ENCODE peak calls at places on chromosomes 11 and 22, in five cellular contexts. S is upper lobe of right lung, I is astrocyte, K is PC-3, F is sigmoid colon. U is an unnamed sample. For H3K4me1, the result is how much of the 10 kb centered on the place peaks cover.

GRCh38 chr22:40178417-40179409 is 988 bp downstream of the TNRC6B start:
- DNase-seq in F (no peak), K (peak), I (peak), S (no peak), U (peak)

GRCh38 chr11:69101100-69101791 is 52.5 kb downstream of the TPCN2 start:
- DNase-seq in F (peak), I (peak), S (peak), K (peak), U (peak)

GRCh38 chr11:40032331-40032730 is 1427.1 kb downstream of the LRRC4C start:
- DNase-seq in F (no peak), I (no peak), S (no peak), K (no peak), U (no peak)

GRCh38 chr11:65396769-65397745 is 10.6 kb downstream of the FRMD8 start:
- DNase-seq in I (no peak), F (no peak), K (no peak), S (peak), U (no peak)

GRCh38 chr22:32396746-32397145 is 15.3 kb downstream of the RTCB start:
- DNase-seq in K (peak), F (no peak), S (peak), I (no peak), U (no peak)

GRCh38 chr11:70758206-70758605 is 359.9 kb downstream of the CTTN start:
- DNase-seq in K (no peak), F (peak), S (peak), I (no peak), U (no peak)

GRCh38 chr11:76313913-76314740 is 66.8 kb downstream of the THAP12 start:
- DNase-seq in F (no peak), K (no peak), S (no peak), I (no peak), U (no peak)

GRCh38 chr22:41511521-41511968 is 32.7 kb downstream of the POLR3H start:
- DNase-seq in I (no peak), S (no peak), F (no peak), K (no peak), U (no peak)

GRCh38 chr11:128290106-128290840 is 297.1 kb downstream of the ETS1 start:
- DNase-seq in K (peak), S (peak), I (peak), F (peak), U (peak)

GRCh38 chr11:17230867-17231851 is 23.4 kb upstream of the PIK3C2A start:
- DNase-seq in I (no peak), K (no peak), S (no peak), F (no peak), U (no peak)

GRCh38 chr22:32777997-32778396 is 23.5 kb upstream of the TIMP3 start:
- DNase-seq in K (no peak), S (no peak), F (no peak), I (no peak), U (no peak)

GRCh38 chr11:120883404-120884135 is 140.3 kb upstream of the TBCEL start:
- DNase-seq in I (peak), K (peak), F (no peak), S (no peak), U (no peak)

GRCh38 chr11:31233425-31233824 is 136.1 kb downstream of the DCDC1 start:
- DNase-seq in K (peak), S (no peak), F (no peak), I (no peak), U (no peak)

GRCh38 chr11:45148276-45148675 is 1.8 kb downstream of the PRDM11 start:
- DNase-seq in F (peak), S (no peak), K (no peak), I (no peak), U (no peak)

GRCh38 chr11:127050141-127050632 is 49.6 kb upstream of the KIRREL3 start:
- DNase-seq in I (no peak), F (no peak), S (no peak), K (no peak), U (no peak)

GRCh38 chr11:88315015-88315414 is 22.5 kb downstream of the CTSC start:
- DNase-seq in K (no peak), I (no peak), F (no peak), S (no peak), U (no peak)

GRCh38 chr11:601573-602245 is 14.0 kb downstream of the IRF7 start:
- DNase-seq in K (no peak), I (no peak), S (no peak), F (no peak), U (no peak)

GRCh38 chr11:101584651-101585050 is 844 bp upstream of the TRPC6 start:
- DNase-seq in K (no peak), S (no peak), F (no peak), I (no peak), U (no peak)

GRCh38 chr11:118928108-118928869 is 2.6 kb upstream of the BCL9L start:
- DNase-seq in S (peak), F (peak), K (peak), I (peak), U (peak)

GRCh38 chr11:69923196-69923595 is 104.0 kb upstream of the FGF3 start:
- DNase-seq in F (peak), K (no peak), I (no peak), S (peak), U (peak)

GRCh38 chr11:11498195-11498594 is 123.6 kb downstream of the GALNT18 start:
- DNase-seq in F (no peak), I (no peak), S (no peak), K (no peak), U (no peak)

GRCh38 chr11:35012467-35013191 is 96.2 kb downstream of the PDHX start:
- DNase-seq in K (no peak), S (no peak), F (no peak), I (no peak), U (no peak)

GRCh38 chr11:112532506-112532905 is 271.8 kb upstream of the PLET1 start:
- DNase-seq in S (no peak), K (no peak), F (no peak), I (no peak), U (no peak)

GRCh38 chr11:44825058-44825795 is 98.5 kb downstream of the TSPAN18 start:
- DNase-seq in F (no peak), I (no peak), S (peak), K (no peak), U (no peak)

GRCh38 chr11:17807034-17807433 is 72.5 kb downstream of the KCNC1 start:
- DNase-seq in K (no peak), F (no peak), I (no peak), S (no peak), U (no peak)

GRCh38 chr11:59205664-59206063 is 7.1 kb downstream of the MPEG1 start:
- DNase-seq in S (no peak), F (no peak), I (no peak), K (no peak), U (no peak)
- H3K4me1 ChIP-seq in S (under half), F (under half), I (under half), K (under half), U (under half)

GRCh38 chr22:23233084-23233501 is 52.8 kb downstream of the BCR start:
- DNase-seq in K (no peak), S (no peak), I (peak), F (no peak), U (no peak)
- TF ChIP-seq CTCF in K (no peak), S (no peak), I (no peak), F (peak), U (no peak)

DNA sequence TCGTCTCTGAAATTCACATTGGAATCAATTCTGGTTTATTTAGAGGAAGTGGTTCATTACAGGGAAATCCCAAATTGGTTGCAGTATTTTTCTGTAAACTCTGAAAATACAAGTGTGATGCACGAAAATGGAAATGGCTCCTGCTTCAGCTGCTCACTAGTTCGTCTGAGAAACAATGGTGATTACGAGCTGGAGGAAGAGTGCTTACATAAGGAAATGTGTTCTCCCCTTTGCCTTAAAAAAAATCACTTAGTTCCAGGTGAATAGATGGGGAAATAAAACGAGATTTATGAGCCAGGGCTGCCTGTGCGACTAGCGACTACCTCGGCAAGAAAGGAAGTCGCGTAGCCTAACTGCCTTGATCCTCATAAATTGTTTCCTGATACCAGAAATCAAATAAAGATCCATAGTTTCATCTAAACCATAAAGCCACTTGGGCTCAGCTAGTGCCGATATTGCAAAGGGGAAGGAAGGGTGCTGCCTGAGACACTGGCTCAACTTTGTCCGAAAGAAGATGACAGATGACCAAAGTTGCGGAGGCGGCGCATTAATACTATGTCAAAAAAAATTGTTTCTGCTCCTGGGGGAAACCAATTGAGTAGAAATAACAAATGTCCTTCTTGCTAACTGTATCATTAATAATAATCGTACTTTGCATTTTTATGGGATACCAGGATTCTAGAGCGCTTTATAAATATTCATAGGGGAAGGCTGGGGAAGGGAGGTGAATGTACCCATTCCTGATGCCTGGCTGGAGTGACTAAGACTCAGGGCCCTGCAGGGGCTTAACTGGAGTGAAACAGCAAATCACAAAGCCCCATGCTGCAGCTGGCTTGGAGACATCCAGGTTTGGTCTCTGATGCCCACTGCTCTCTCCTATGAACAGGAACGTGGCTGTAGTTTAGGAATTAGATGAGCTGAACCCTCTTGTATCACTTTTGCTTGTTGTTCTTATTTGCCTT is 185.7 kb downstream of the BLID start:
- DNase-seq in F (no peak), K (no peak), S (peak), I (peak), U (no peak)
- H3K4me3 ChIP-seq in F (peak), K (no peak), S (peak), I (peak), U (no peak)

GRCh38 chr11:60119708-60120107 is 31.2 kb downstream of the MS4A2 start:
- DNase-seq in F (no peak), K (no peak), I (no peak), S (no peak), U (no peak)

GRCh38 chr11:60122414-60123036 is 34.1 kb downstream of the MS4A2 start:
- DNase-seq in F (no peak), K (no peak), S (no peak), I (no peak), U (no peak)

GRCh38 chr11:60121259-60121658 is 32.8 kb downstream of the MS4A2 start:
- DNase-seq in F (no peak), I (no peak), K (no peak), S (no peak), U (peak)

GRCh38 chr11:60118333-60118732 is 29.9 kb downstream of the MS4A2 start:
- DNase-seq in S (no peak), F (no peak), K (peak), I (no peak), U (no peak)

DNA sequence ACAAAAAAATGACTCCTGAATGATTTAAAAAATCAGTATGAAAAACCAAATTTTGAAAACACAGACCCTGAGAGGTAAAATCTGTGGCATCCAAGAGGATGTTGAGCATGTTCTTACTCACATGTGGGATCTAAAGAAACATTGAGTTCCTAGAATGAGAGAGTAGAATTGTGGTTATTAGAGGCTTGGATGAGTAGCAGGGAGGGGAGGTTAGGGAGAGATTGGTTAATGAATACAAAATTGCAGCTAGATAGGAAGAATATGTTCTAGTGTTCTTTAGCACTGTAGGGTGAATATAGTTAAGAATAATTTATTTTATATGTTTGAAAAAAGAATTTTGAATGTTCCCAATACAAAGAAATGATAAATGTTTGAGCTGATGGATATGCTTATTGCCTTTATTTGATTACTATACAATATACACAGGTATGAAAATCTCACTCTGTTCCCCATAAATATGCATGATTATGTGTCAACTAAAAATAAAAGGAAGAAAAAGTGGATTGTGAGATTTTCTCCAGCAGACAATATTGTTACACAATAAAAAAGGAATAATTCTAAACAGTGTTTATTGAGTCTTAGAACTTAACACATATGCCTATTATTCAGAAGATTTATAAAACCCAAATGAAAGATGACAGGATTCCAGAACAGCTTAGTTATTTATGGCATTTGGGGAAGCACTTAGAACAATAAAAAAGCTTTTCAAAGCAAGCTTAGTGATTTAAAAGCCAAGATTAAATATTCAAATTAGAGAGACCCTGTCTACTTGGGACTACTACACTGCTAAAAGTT is 28.7 kb downstream of the MS4A2 start:
- DNase-seq in S (no peak), I (no peak), F (no peak), K (no peak), U (no peak)
- H3K4me1 ChIP-seq in S (under half), I (under half), F (under half), K (under half), U (under half)

GRCh38 chr11:130114281-130114680 is 44.6 kb downstream of the APLP2 start:
- DNase-seq in K (no peak), F (no peak), I (no peak), S (no peak), U (no peak)
- TF ChIP-seq CTCF in K (no peak), F (no peak), I (no peak), S (no peak), U (no peak)

U was measured in Peyer's patch.